ENCODE peak calls at places on chromosomes 5 and 9, in six cellular contexts. One of them, this sample, is unnamed.

GRCh38 chr9:37669232-37669631 is 18.5 kb downstream of the FRMPD1 start:
- DNase-seq in HCEC 1CT: no peak
- DNase-seq in kidney: no peak
- DNase-seq in GM03348: no peak
- DNase-seq in AG09309: no peak
- DNase-seq in memory B cell: no peak
- DNase-seq in this sample: no peak

GRCh38 chr9:78932849-78933627 is 636.1 kb downstream of the PSAT1 start:
- DNase-seq in HCEC 1CT: peak
- DNase-seq in kidney: no peak
- DNase-seq in GM03348: peak
- DNase-seq in AG09309: no peak
- DNase-seq in memory B cell: no peak
- DNase-seq in this sample: no peak

GRCh38 chr9:35746583-35746982 is 2.4 kb downstream of the GBA2 start:
- DNase-seq in HCEC 1CT: no peak
- DNase-seq in kidney: no peak
- DNase-seq in GM03348: no peak
- DNase-seq in AG09309: no peak
- DNase-seq in memory B cell: no peak
- DNase-seq in this sample: no peak

GRCh38 chr9:135186248-135187164 is 99.0 kb downstream of the OLFM1 start:
- DNase-seq in HCEC 1CT: no peak
- DNase-seq in kidney: peak
- DNase-seq in GM03348: no peak
- DNase-seq in AG09309: no peak
- DNase-seq in memory B cell: no peak
- DNase-seq in this sample: no peak

GRCh38 chr5:55668356-55668755 is 43.8 kb downstream of the SLC38A9 start:
- DNase-seq in HCEC 1CT: peak
- DNase-seq in kidney: no peak
- DNase-seq in GM03348: peak
- DNase-seq in AG09309: peak
- DNase-seq in memory B cell: no peak
- DNase-seq in this sample: no peak

GRCh38 chr5:68215888-68216736 is 556 bp downstream of the PIK3R1 start:
- DNase-seq in HCEC 1CT: peak
- DNase-seq in kidney: peak
- DNase-seq in GM03348: peak
- DNase-seq in AG09309: no peak
- DNase-seq in memory B cell: peak
- DNase-seq in this sample: peak

GRCh38 chr5:128528126-128528525 is 9.9 kb downstream of the FBN2 start:
- DNase-seq in HCEC 1CT: no peak
- DNase-seq in kidney: no peak
- DNase-seq in GM03348: no peak
- DNase-seq in AG09309: no peak
- DNase-seq in memory B cell: no peak
- DNase-seq in this sample: no peak

GRCh38 chr5:172636279-172637050 is 4.6 kb upstream of the NEURL1B start:
- DNase-seq in HCEC 1CT: no peak
- DNase-seq in kidney: no peak
- DNase-seq in GM03348: no peak
- DNase-seq in AG09309: no peak
- DNase-seq in memory B cell: no peak
- DNase-seq in this sample: no peak

GRCh38 chr5:148790545-148791333 is 35.7 kb upstream of the ADRB2 start:
- DNase-seq in HCEC 1CT: no peak
- DNase-seq in kidney: no peak
- DNase-seq in GM03348: no peak
- DNase-seq in AG09309: no peak
- DNase-seq in memory B cell: no peak
- DNase-seq in this sample: no peak

GRCh38 chr5:162248107-162248713 is 180.6 kb downstream of the GABRG2 start:
- DNase-seq in HCEC 1CT: no peak
- DNase-seq in kidney: no peak
- DNase-seq in GM03348: no peak
- DNase-seq in AG09309: no peak
- DNase-seq in memory B cell: no peak
- DNase-seq in this sample: no peak

GRCh38 chr5:36637516-36637915 is 31.1 kb downstream of the SLC1A3 start:
- DNase-seq in HCEC 1CT: no peak
- DNase-seq in kidney: no peak
- DNase-seq in GM03348: no peak
- DNase-seq in AG09309: no peak
- DNase-seq in memory B cell: no peak
- DNase-seq in this sample: no peak

GRCh38 chr9:134519403-134520070 is 122.1 kb upstream of the COL5A1 start:
- DNase-seq in HCEC 1CT: no peak
- DNase-seq in kidney: peak
- DNase-seq in GM03348: no peak
- DNase-seq in AG09309: no peak
- DNase-seq in memory B cell: no peak
- DNase-seq in this sample: no peak